ENCODE peak calls at places on chromosomes 13 and 19, in four cellular contexts. One of them, this sample, is unnamed. For H3K27me3, the result is how much of the 10 kb centered on the place peaks cover.

GRCh38 chr19:4401482-4402170 is 814 bp upstream of the CHAF1A start:
- DNase-seq in ascending aorta: no peak
- DNase-seq in hepatocyte: no peak
- DNase-seq in PC-3: no peak
- DNase-seq in this sample: no peak

GRCh38 chr19:36573020-36573947 is at the start of gene ZNF529:
- DNase-seq in ascending aorta: peak
- DNase-seq in hepatocyte: peak
- DNase-seq in PC-3: peak
- DNase-seq in this sample: peak

GRCh38 chr19:13226983-13227382 is 76.8 kb downstream of the IER2 start:
- DNase-seq in ascending aorta: no peak
- DNase-seq in hepatocyte: no peak
- DNase-seq in PC-3: no peak
- DNase-seq in this sample: no peak

GRCh38 chr19:46821512-46822359 is 28.9 kb downstream of the AP2S1 start:
- DNase-seq in ascending aorta: no peak
- DNase-seq in hepatocyte: peak
- DNase-seq in PC-3: no peak
- DNase-seq in this sample: peak

GRCh38 chr13:42038661-42039456 is 9.6 kb upstream of the DGKH start:
- DNase-seq in ascending aorta: no peak
- DNase-seq in hepatocyte: no peak
- DNase-seq in PC-3: no peak
- DNase-seq in this sample: no peak

GRCh38 chr13:24605923-24606372 is 74.3 kb upstream of the ATP12A start:
- DNase-seq in ascending aorta: no peak
- DNase-seq in hepatocyte: peak
- DNase-seq in PC-3: peak
- DNase-seq in this sample: peak

GRCh38 chr19:8304841-8305621 is 3.1 kb downstream of the CD320 start:
- DNase-seq in ascending aorta: no peak
- DNase-seq in hepatocyte: peak
- DNase-seq in PC-3: no peak
- DNase-seq in this sample: no peak

GRCh38 chr19:10685210-10685609 is 16.0 kb upstream of the QTRT1 start:
- DNase-seq in ascending aorta: no peak
- DNase-seq in hepatocyte: no peak
- DNase-seq in PC-3: no peak
- DNase-seq in this sample: no peak

GRCh38 chr19:42140125-42140754 is 8.0 kb upstream of the POU2F2 start:
- DNase-seq in ascending aorta: no peak
- DNase-seq in hepatocyte: peak
- DNase-seq in PC-3: peak
- DNase-seq in this sample: no peak

GRCh38 chr19:9945319-9945966 is 9.1 kb upstream of the OLFM2 start:
- DNase-seq in ascending aorta: peak
- DNase-seq in hepatocyte: peak
- DNase-seq in PC-3: peak
- DNase-seq in this sample: no peak

GRCh38 chr19:9043524-9043923 is 33.3 kb upstream of the MUC16 start:
- DNase-seq in ascending aorta: no peak
- DNase-seq in hepatocyte: no peak
- DNase-seq in PC-3: peak
- DNase-seq in this sample: no peak

GRCh38 chr19:36120092-36120983 is 5.1 kb downstream of the TBCB start:
- DNase-seq in ascending aorta: no peak
- DNase-seq in hepatocyte: no peak
- DNase-seq in PC-3: no peak
- DNase-seq in this sample: no peak

GRCh38 chr19:13300421-13301030 is 150.3 kb downstream of the IER2 start:
- DNase-seq in ascending aorta: no peak
- DNase-seq in hepatocyte: no peak
- DNase-seq in PC-3: no peak
- DNase-seq in this sample: no peak

GRCh38 chr13:53200498-53201453 is 172.2 kb downstream of the OLFM4 start:
- DNase-seq in ascending aorta: no peak
- DNase-seq in hepatocyte: peak
- DNase-seq in PC-3: no peak
- DNase-seq in this sample: no peak

GRCh38 chr13:23678768-23679167 is 108.6 kb downstream of the TNFRSF19 start:
- DNase-seq in ascending aorta: no peak
- DNase-seq in hepatocyte: no peak
- DNase-seq in PC-3: no peak
- DNase-seq in this sample: no peak

GRCh38 chr13:20969182-20969581 is 66.6 kb upstream of the XPO4 start:
- DNase-seq in ascending aorta: no peak
- DNase-seq in hepatocyte: no peak
- DNase-seq in PC-3: peak
- DNase-seq in this sample: no peak

GRCh38 chr19:4645718-4646117 is 6.4 kb downstream of the TNFAIP8L1 start:
- DNase-seq in ascending aorta: no peak
- DNase-seq in hepatocyte: no peak
- DNase-seq in PC-3: no peak
- DNase-seq in this sample: no peak

GRCh38 chr19:56748443-56748842 is 76.9 kb upstream of the ZNF835 start:
- DNase-seq in ascending aorta: no peak
- DNase-seq in hepatocyte: no peak
- DNase-seq in PC-3: peak
- DNase-seq in this sample: no peak

GRCh38 chr13:44961997-44962396 is 27.3 kb downstream of the NUFIP1 start:
- DNase-seq in ascending aorta: no peak
- DNase-seq in hepatocyte: no peak
- DNase-seq in PC-3: no peak
- DNase-seq in this sample: no peak

GRCh38 chr13:48078251-48078656 is 16.6 kb downstream of the MED4 start:
- DNase-seq in ascending aorta: no peak
- DNase-seq in hepatocyte: no peak
- DNase-seq in PC-3: peak
- DNase-seq in this sample: no peak

GRCh38 chr19:36151144-36152051 is 849 bp downstream of the COX7A1 start:
- DNase-seq in ascending aorta: peak
- DNase-seq in hepatocyte: no peak
- DNase-seq in PC-3: no peak
- DNase-seq in this sample: no peak

GRCh38 chr19:57888107-57888493 is 737 bp downstream of the ZNF814 start:
- DNase-seq in ascending aorta: no peak
- DNase-seq in hepatocyte: no peak
- DNase-seq in PC-3: no peak
- DNase-seq in this sample: no peak

GRCh38 chr19:7478843-7479227 is 10.0 kb downstream of the PEX11G start:
- DNase-seq in ascending aorta: no peak
- DNase-seq in hepatocyte: no peak
- DNase-seq in PC-3: no peak
- DNase-seq in this sample: no peak

GRCh38 chr19:5492281-5492812 is 37.1 kb downstream of the ZNRF4 start:
- DNase-seq in ascending aorta: no peak
- DNase-seq in hepatocyte: no peak
- DNase-seq in PC-3: no peak
- DNase-seq in this sample: no peak

GRCh38 chr19:51688665-51689571 is 4.2 kb upstream of the SPACA6 start:
- DNase-seq in ascending aorta: no peak
- DNase-seq in hepatocyte: peak
- DNase-seq in PC-3: peak
- DNase-seq in this sample: peak

GRCh38 chr13:23609414-23610186 is 39.4 kb downstream of the TNFRSF19 start:
- DNase-seq in ascending aorta: no peak
- DNase-seq in hepatocyte: no peak
- DNase-seq in PC-3: peak
- DNase-seq in this sample: no peak

GRCh38 chr13:79470666-79471065 is 10.3 kb upstream of the NDFIP2 start:
- DNase-seq in ascending aorta: no peak
- DNase-seq in hepatocyte: no peak
- DNase-seq in PC-3: no peak
- DNase-seq in this sample: no peak

GRCh38 chr19:46447006-46447405 is 18.3 kb upstream of the PNMA8C start:
- DNase-seq in ascending aorta: no peak
- DNase-seq in hepatocyte: no peak
- DNase-seq in PC-3: no peak
- DNase-seq in this sample: no peak

DNA sequence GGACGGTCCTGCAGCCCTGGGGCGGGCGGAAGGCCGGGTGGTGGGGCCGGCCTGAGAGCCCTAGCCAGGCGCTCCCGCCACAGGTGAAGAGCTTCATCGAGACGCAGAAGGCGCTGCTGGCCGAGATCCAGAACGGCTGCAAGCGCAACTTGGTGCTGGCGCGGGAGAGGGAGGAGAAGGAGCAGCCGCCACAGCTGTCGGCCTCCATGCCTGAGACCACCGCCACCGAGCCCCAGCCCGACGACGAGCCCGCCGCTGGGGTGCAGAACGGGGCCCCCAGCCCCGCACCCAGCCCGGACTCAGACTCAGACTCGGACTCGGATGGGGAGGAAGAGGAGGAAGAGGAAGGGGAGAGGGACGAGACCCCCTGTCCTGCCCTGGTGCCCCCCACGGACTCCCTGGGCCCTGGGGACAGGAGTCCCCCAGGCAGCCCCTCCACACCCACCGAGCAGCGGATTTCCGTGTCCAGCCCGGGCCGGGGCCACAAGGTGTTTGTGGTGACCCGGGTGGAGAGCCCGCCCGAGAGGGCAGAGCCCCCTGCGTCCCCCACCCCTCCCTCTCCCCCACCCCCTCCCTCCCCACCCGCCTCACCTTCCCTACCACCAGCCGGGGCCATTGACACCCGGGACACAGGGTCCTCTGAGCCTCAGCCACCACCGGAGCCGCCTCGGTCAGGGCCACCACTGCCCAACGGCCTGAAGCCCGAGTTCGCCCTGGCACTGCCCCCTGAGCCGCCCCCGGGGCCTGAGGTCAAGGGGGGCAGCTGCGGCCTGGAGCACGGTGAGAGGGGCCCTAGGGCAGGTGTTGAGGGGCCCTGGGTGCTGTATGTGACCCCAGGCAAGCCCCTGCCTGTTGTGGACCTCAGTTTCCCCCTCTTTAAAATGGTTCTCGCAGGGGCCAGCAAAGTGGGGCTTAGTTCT is 15.3 kb downstream of the NKPD1 start:
- DNase-seq in ascending aorta: no peak
- DNase-seq in hepatocyte: no peak
- DNase-seq in PC-3: no peak
- DNase-seq in this sample: peak
- H3K27ac ChIP-seq in ascending aorta: no peak
- H3K27ac ChIP-seq in hepatocyte: no peak
- H3K27ac ChIP-seq in PC-3: no peak
- H3K27ac ChIP-seq in this sample: no peak

GRCh38 chr19:53960187-53960586 is 2.5 kb upstream of the CACNG8 start:
- DNase-seq in ascending aorta: no peak
- DNase-seq in hepatocyte: no peak
- DNase-seq in PC-3: no peak
- DNase-seq in this sample: no peak
- H3K27me3 ChIP-seq in ascending aorta: under half
- H3K27me3 ChIP-seq in hepatocyte: half or more
- H3K27me3 ChIP-seq in PC-3: half or more
- H3K27me3 ChIP-seq in this sample: under half

GRCh38 chr19:55387736-55388497 is 2.2 kb downstream of the RPL28 start:
- DNase-seq in ascending aorta: no peak
- DNase-seq in hepatocyte: no peak
- DNase-seq in PC-3: no peak
- DNase-seq in this sample: no peak

GRCh38 chr19:55391191-55391670 is 5.5 kb downstream of the RPL28 start:
- DNase-seq in ascending aorta: no peak
- DNase-seq in hepatocyte: no peak
- DNase-seq in PC-3: no peak
- DNase-seq in this sample: no peak

GRCh38 chr19:55390461-55390880 is 4.7 kb downstream of the RPL28 start:
- DNase-seq in ascending aorta: no peak
- DNase-seq in hepatocyte: no peak
- DNase-seq in PC-3: no peak
- DNase-seq in this sample: no peak

GRCh38 chr19:55391702-55392615 is 6.2 kb downstream of the RPL28 start:
- DNase-seq in ascending aorta: no peak
- DNase-seq in hepatocyte: no peak
- DNase-seq in PC-3: peak
- DNase-seq in this sample: no peak

GRCh38 chr19:55389386-55390317 is 3.9 kb downstream of the RPL28 start:
- DNase-seq in ascending aorta: no peak
- DNase-seq in hepatocyte: no peak
- DNase-seq in PC-3: no peak
- DNase-seq in this sample: no peak
- H3K4me3 ChIP-seq in ascending aorta: no peak
- H3K4me3 ChIP-seq in hepatocyte: no peak
- H3K4me3 ChIP-seq in PC-3: no peak
- H3K4me3 ChIP-seq in this sample: no peak

GRCh38 chr13:71368301-71368700 is 498.7 kb downstream of the DACH1 start:
- DNase-seq in ascending aorta: no peak
- DNase-seq in hepatocyte: no peak
- DNase-seq in PC-3: no peak
- DNase-seq in this sample: no peak
- H3K27ac ChIP-seq in ascending aorta: no peak
- H3K27ac ChIP-seq in hepatocyte: no peak
- H3K27ac ChIP-seq in PC-3: no peak
- H3K27ac ChIP-seq in this sample: no peak

GRCh38 chr19:3253270-3253669 is 28.8 kb downstream of the CELF5 start:
- DNase-seq in ascending aorta: no peak
- DNase-seq in hepatocyte: no peak
- DNase-seq in PC-3: no peak
- DNase-seq in this sample: no peak
- H3K27me3 ChIP-seq in ascending aorta: under half
- H3K27me3 ChIP-seq in hepatocyte: under half
- H3K27me3 ChIP-seq in PC-3: under half
- H3K27me3 ChIP-seq in this sample: under half

GRCh38 chr19:39479916-39480315 is 722 bp upstream of the TIMM50 start:
- DNase-seq in ascending aorta: no peak
- DNase-seq in hepatocyte: no peak
- DNase-seq in PC-3: no peak
- DNase-seq in this sample: no peak
- H3K4me3 ChIP-seq in ascending aorta: peak
- H3K4me3 ChIP-seq in hepatocyte: no peak
- H3K4me3 ChIP-seq in PC-3: peak
- H3K4me3 ChIP-seq in this sample: peak

GRCh38 chr19:48596679-48597465 is 9.7 kb upstream of the SPACA4 start:
- DNase-seq in ascending aorta: no peak
- DNase-seq in hepatocyte: no peak
- DNase-seq in PC-3: no peak
- DNase-seq in this sample: peak
- H3K27ac ChIP-seq in ascending aorta: no peak
- H3K27ac ChIP-seq in hepatocyte: no peak
- H3K27ac ChIP-seq in PC-3: no peak
- H3K27ac ChIP-seq in this sample: peak